ENCODE peak calls at places on chromosome 6, in nine cellular contexts. Q is stimulated activated CD4-positive, alpha-beta T cell treated with anti-CD3 and anti-CD28 coated beads, Interleukin-1b, Interleukin-23, amount 100 ng/mL, for 1 hour; E is cardiac fibroblast; T is NCI-H345; B is NCI-H1092 treated with DMSO at 0.1 percent for 48 hours; H is activated naive CD8-positive, alpha-beta T cell treated with anti-CD3 and anti-CD28 coated beads, Interleukin-2, amount 10 ng/mL, durations not matched to agents 7 days and 5 days; G is RPMI7951; X is GM10248; P is activated B cell treated with CpG ODN at 0.5 μM for 24 hours. M is an unnamed sample.

GRCh38 chr6:159438106-159438505 is 254.9 kb downstream of the SOD2 start:
- DNase-seq in Q (no peak), E (no peak), T (peak; percentile 29), B (no peak), H (no peak), G (no peak), X (no peak), P (no peak), M (no peak)

GRCh38 chr6:89432875-89433636 is at the start of gene ANKRD6:
- DNase-seq in Q (peak; percentile 54), E (peak; percentile 62), T (peak; percentile 79), B (peak; percentile 26), H (peak; percentile 98), G (peak; percentile 26), X (peak; percentile 91), P (peak; percentile 95), M (peak; percentile 50)

GRCh38 chr6:1143655-1144054 is 168.2 kb upstream of the FOXQ1 start:
- DNase-seq in Q (no peak), E (no peak), T (no peak), B (no peak), H (no peak), G (no peak), X (no peak), P (no peak), M (no peak)

GRCh38 chr6:124819340-124819739 is 142.9 kb upstream of the RNF217 start:
- DNase-seq in Q (no peak), E (no peak), T (no peak), B (no peak), H (no peak), G (no peak), X (no peak), P (no peak), M (no peak)

GRCh38 chr6:3769610-3770009 is 18.1 kb upstream of the PXDC1 start:
- DNase-seq in Q (no peak), E (peak; percentile 63), T (no peak), B (no peak), H (no peak), G (no peak), X (no peak), P (no peak), M (no peak)

GRCh38 chr6:18219611-18220010 is 44.7 kb downstream of the DEK start:
- DNase-seq in Q (no peak), E (peak; percentile 54), T (no peak), B (no peak), H (no peak), G (no peak), X (no peak), P (no peak), M (no peak)

GRCh38 chr6:106069478-106069877 is 16.7 kb upstream of the PRDM1 start:
- DNase-seq in Q (no peak), E (peak; percentile 84), T (peak; percentile 97), B (peak; percentile 49), H (no peak), G (peak; percentile 85), X (no peak), P (no peak), M (peak; percentile 82)

GRCh38 chr6:108127826-108128225 is 38.0 kb upstream of the NR2E1 start:
- DNase-seq in Q (no peak), E (peak; percentile 10), T (peak; percentile 25), B (no peak), H (no peak), G (peak; percentile 51), X (no peak), P (no peak), M (peak; percentile 26)

GRCh38 chr6:144149894-144150672 is at the start of gene STX11:
- DNase-seq in Q (peak; percentile 34), E (peak; percentile 31), T (peak; percentile 67), B (no peak), H (peak; percentile 84), G (peak; percentile 74), X (peak; percentile 89), P (peak; percentile 84), M (peak; percentile 52)

GRCh38 chr6:115570326-115570725 is 490.4 kb downstream of the FRK start:
- DNase-seq in Q (no peak), E (no peak), T (no peak), B (no peak), H (no peak), G (peak; percentile 82), X (no peak), P (no peak), M (no peak)

GRCh38 chr6:82878812-82879211 is 186.8 kb downstream of the UBE3D start:
- DNase-seq in Q (no peak), E (peak; percentile 34), T (no peak), B (no peak), H (no peak), G (peak; percentile 67), X (no peak), P (no peak), M (no peak)

GRCh38 chr6:80742481-80742880 is 636.0 kb downstream of the BCKDHB start:
- DNase-seq in Q (no peak), E (peak; percentile 54), T (peak; percentile 1), B (no peak), H (no peak), G (peak; percentile 53), X (no peak), P (no peak), M (peak; percentile 47)

GRCh38 chr6:4338884-4339283 is 203.5 kb upstream of the ECI2 start:
- DNase-seq in Q (no peak), E (no peak), T (no peak), B (no peak), H (no peak), G (no peak), X (no peak), P (no peak), M (no peak)

GRCh38 chr6:65623569-65623968 is 83.5 kb downstream of the EYS start:
- DNase-seq in Q (no peak), E (no peak), T (no peak), B (no peak), H (no peak), G (no peak), X (no peak), P (no peak), M (no peak)

GRCh38 chr6:9896806-9897205 is 518.1 kb downstream of the TFAP2A start:
- DNase-seq in Q (no peak), E (no peak), T (no peak), B (no peak), H (no peak), G (no peak), X (no peak), P (no peak), M (no peak)

GRCh38 chr6:148854086-148854485 is 107.3 kb downstream of the UST start:
- DNase-seq in Q (no peak), E (peak; percentile 46), T (peak; percentile 54), B (no peak), H (no peak), G (no peak), X (no peak), P (no peak), M (peak; percentile 24)

GRCh38 chr6:48641544-48641943 is 530.5 kb upstream of the PTCHD4 start:
- DNase-seq in Q (no peak), E (peak; percentile 4), T (no peak), B (no peak), H (no peak), G (peak; percentile 62), X (no peak), P (no peak), M (no peak)

GRCh38 chr6:105805581-105806023 is 280.5 kb upstream of the PRDM1 start:
- DNase-seq in Q (no peak), E (no peak), T (no peak), B (no peak), H (no peak), G (peak; percentile 80), X (no peak), P (no peak), M (no peak)

GRCh38 chr6:81553246-81553645 is 199.2 kb downstream of the TENT5A start:
- DNase-seq in Q (no peak), E (peak; percentile 13), T (no peak), B (no peak), H (no peak), G (no peak), X (no peak), P (no peak), M (no peak)

GRCh38 chr6:56647172-56647762 is 4.6 kb upstream of the DST start:
- DNase-seq in Q (no peak), E (no peak), T (no peak), B (no peak), H (no peak), G (no peak), X (no peak), P (no peak), M (no peak)

GRCh38 chr6:113855500-113856010 is 1.6 kb upstream of the MARCKS start:
- DNase-seq in Q (no peak), E (peak; percentile 37), T (peak; percentile 61), B (peak; percentile 66), H (peak; percentile 26), G (peak; percentile 30), X (peak; percentile 29), P (peak; percentile 40), M (peak; percentile 85)

GRCh38 chr6:43954311-43955131 is 172.7 kb downstream of the MRPL14 start:
- DNase-seq in Q (no peak), E (no peak), T (no peak), B (no peak), H (no peak), G (no peak), X (no peak), P (no peak), M (no peak)

GRCh38 chr6:40472354-40472753 is 114.8 kb downstream of the LRFN2 start:
- DNase-seq in Q (no peak), E (no peak), T (peak; percentile 89), B (peak; percentile 80), H (no peak), G (no peak), X (no peak), P (no peak), M (no peak)

GRCh38 chr6:19472168-19472567 is 365.0 kb upstream of the ID4 start:
- DNase-seq in Q (no peak), E (peak; percentile 92), T (no peak), B (no peak), H (no peak), G (peak; percentile 29), X (no peak), P (no peak), M (no peak)

GRCh38 chr6:25127433-25127832 is 151.7 kb upstream of the CARMIL1 start:
- DNase-seq in Q (no peak), E (no peak), T (no peak), B (no peak), H (no peak), G (no peak), X (no peak), P (no peak), M (no peak)

GRCh38 chr6:31094389-31094881 is 17.9 kb downstream of the C6orf15 start:
- DNase-seq in Q (no peak), E (peak; percentile 63), T (no peak), B (no peak), H (peak; percentile 41), G (peak; percentile 14), X (no peak), P (no peak), M (no peak)

M was measured in NCI-H748 treated with DMSO at 0.1 percent for 48 hours.